ENCODE peak calls at places on chromosomes 11 and 22, in nine cellular contexts. Q is GM23338, R is HCT116, U is GM23248, C is PC-3, H is hepatocyte, A is MM.1S, G is neural progenitor cell, N is SK-N-SH. L is an unnamed sample.

GRCh38 chr22:50576806-50577696 is 1.2 kb downstream of the CPT1B start:
- DNase-seq in Q (no peak), R (no peak), U (no peak), C (no peak), H (no peak), A (no peak), G (no peak), N (no peak), L (no peak)

GRCh38 chr11:25734592-25735211 is 597.2 kb upstream of the ANO3 start:
- DNase-seq in Q (peak; percentile 88), R (no peak), U (peak; percentile 41), C (peak; percentile 58), H (peak; percentile 45), A (peak; percentile 67), G (peak; percentile 65), N (peak; percentile 12), L (peak; percentile 17)

GRCh38 chr11:47270331-47271271 is 668 bp downstream of the MADD start:
- DNase-seq in Q (peak; percentile 59), R (no peak), U (peak; percentile 70), C (peak; percentile 49), H (peak; percentile 46), A (peak; percentile 26), G (no peak), N (peak; percentile 63), L (peak; percentile 55)

GRCh38 chr11:34203377-34203801 is 98.0 kb downstream of the NAT10 start:
- DNase-seq in Q (no peak), R (no peak), U (no peak), C (no peak), H (no peak), A (no peak), G (no peak), N (no peak), L (peak; percentile 58)

GRCh38 chr22:48429621-48430020 is 1398.1 kb downstream of the BRD1 start:
- DNase-seq in Q (no peak), R (no peak), U (no peak), C (no peak), H (no peak), A (no peak), G (no peak), N (no peak), L (no peak)

GRCh38 chr11:117333921-117334320 is 6.3 kb downstream of the CEP164 start:
- DNase-seq in Q (no peak), R (no peak), U (no peak), C (no peak), H (no peak), A (no peak), G (no peak), N (no peak), L (no peak)

GRCh38 chr11:69670158-69670845 is 4.9 kb downstream of the LTO1 start:
- DNase-seq in Q (peak; percentile 92), R (peak; percentile 56), U (peak; percentile 90), C (peak; percentile 93), H (peak; percentile 93), A (peak; percentile 40), G (peak; percentile 92), N (peak; percentile 93), L (peak; percentile 77)

GRCh38 chr11:47617417-47617809 is 23.2 kb upstream of the C1QTNF4 start:
- DNase-seq in Q (no peak), R (no peak), U (peak; percentile 91), C (peak; percentile 37), H (no peak), A (peak; percentile 32), G (no peak), N (no peak), L (no peak)

GRCh38 chr11:71329731-71330130 is 77.4 kb upstream of the SHANK2 start:
- DNase-seq in Q (no peak), R (no peak), U (no peak), C (no peak), H (no peak), A (no peak), G (no peak), N (no peak), L (no peak)

GRCh38 chr11:104564921-104565580 is 333.2 kb downstream of the CASP12 start:
- DNase-seq in Q (no peak), R (no peak), U (no peak), C (no peak), H (no peak), A (no peak), G (no peak), N (no peak), L (no peak)

GRCh38 chr11:86736303-86737143 is 63.8 kb upstream of the PRSS23 start:
- DNase-seq in Q (no peak), R (no peak), U (no peak), C (peak; percentile 81), H (no peak), A (no peak), G (no peak), N (no peak), L (no peak)

GRCh38 chr11:86738615-86739014 is 61.7 kb upstream of the PRSS23 start:
- DNase-seq in Q (no peak), R (no peak), U (no peak), C (no peak), H (no peak), A (no peak), G (no peak), N (no peak), L (no peak)

GRCh38 chr11:86735462-86736302 is 63.3 kb upstream of the ME3 start:
- DNase-seq in Q (no peak), R (no peak), U (peak; percentile 79), C (peak; percentile 77), H (no peak), A (no peak), G (no peak), N (no peak), L (no peak)

GRCh38 chr11:86737223-86737622 is 63.1 kb upstream of the PRSS23 start:
- DNase-seq in Q (no peak), R (no peak), U (no peak), C (no peak), H (no peak), A (no peak), G (no peak), N (no peak), L (no peak)

DNA sequence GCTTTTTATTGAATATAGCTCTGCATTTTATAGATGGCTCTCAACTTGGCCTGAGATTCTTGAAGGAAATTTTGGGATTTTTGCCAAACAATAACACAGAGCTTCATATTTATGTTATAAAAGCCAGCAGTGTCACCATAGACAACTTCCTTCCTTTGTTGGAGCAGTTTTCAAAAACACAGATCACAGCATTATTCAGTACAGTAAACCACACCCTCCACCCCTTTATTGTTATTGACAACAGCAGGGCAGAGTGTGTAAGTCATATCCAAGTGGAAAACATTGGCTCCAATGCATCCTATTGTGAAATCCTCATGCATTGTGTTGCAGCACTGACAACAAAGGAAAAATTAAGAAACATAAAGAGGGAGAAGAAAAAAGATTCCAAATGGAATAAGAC is 62.6 kb upstream of the PRSS23 start:
- DNase-seq in Q (no peak), R (no peak), U (peak; percentile 70), C (peak; percentile 77), H (no peak), A (no peak), G (no peak), N (no peak), L (no peak)
- TF ChIP-seq EZH2phosphoT487 in Q (no peak), R (no peak), U (no peak), C (no peak), H (no peak), A (no peak), G (no peak), N (no peak), L (no peak)

GRCh38 chr11:75966546-75967287 is 151.7 kb downstream of the UVRAG start:
- DNase-seq in Q (peak; percentile 11), R (peak; percentile 21), U (peak; percentile 87), C (peak; percentile 94), H (peak; percentile 19), A (no peak), G (no peak), N (no peak), L (no peak)

GRCh38 chr11:75968021-75968685 is 153.1 kb downstream of the UVRAG start:
- DNase-seq in Q (no peak), R (no peak), U (peak; percentile 19), C (peak; percentile 89), H (no peak), A (no peak), G (no peak), N (no peak), L (no peak)

GRCh38 chr11:75969626-75970308 is 154.8 kb downstream of the UVRAG start:
- DNase-seq in Q (no peak), R (no peak), U (peak; percentile 98), C (peak; percentile 94), H (no peak), A (no peak), G (no peak), N (no peak), L (no peak)
- TF ChIP-seq EZH2phosphoT487 in Q (no peak), R (no peak), U (no peak), C (no peak), H (no peak), A (no peak), G (no peak), N (no peak), L (no peak)

DNA sequence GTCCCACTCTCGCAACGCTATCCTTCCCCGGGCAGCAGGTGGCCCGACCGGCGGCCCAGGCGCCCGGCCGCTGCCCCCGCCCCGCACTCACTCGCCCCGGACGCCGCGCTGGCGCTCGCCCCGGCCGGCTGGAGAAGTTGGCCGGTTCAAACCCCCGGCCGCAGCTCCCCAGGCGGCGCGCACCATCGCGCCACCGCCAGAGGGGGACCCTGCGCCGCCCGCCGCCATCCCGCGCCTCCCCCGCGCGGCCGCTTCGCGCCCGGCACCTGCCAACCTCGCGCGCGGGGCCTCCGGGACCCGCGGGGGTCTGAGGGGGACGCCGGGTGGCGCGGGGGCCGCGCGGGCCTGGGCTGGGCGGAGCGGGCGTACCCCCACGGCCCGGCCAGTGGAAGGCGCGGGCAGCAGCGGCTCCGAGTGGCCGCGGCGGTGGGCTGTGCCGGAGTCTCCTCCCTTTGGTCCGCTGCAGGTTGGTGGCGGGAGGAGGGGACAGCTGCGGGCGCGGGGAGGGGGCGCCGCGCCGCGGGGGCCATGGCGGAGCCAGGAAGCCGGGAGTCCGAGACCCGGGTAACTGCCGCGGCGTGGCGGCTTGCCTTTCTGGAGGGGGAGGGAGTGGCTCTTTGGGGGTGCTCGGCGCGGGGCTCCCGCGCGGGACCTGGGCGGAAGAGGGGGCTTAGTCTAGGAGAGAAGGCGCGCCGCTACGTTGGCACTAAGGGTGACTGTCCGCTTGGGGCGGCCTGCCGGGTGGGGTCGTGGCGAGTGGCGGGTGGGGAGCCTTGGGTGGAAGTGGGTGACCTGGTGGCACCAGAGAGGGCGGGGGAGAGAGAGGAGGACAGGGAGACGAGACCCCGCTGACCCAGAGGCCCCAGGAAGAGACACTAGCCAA is at the start of the genes MPST and TST:
- DNase-seq in Q (peak; percentile 79), R (no peak), U (peak; percentile 80), C (peak; percentile 58), H (peak; percentile 89), A (peak; percentile 59), G (peak; percentile 93), N (peak; percentile 97), L (peak; percentile 86)
- TF ChIP-seq EZH2phosphoT487 in Q (no peak), R (no peak), U (no peak), C (no peak), H (no peak), A (no peak), G (no peak), N (no peak), L (no peak)

DNA sequence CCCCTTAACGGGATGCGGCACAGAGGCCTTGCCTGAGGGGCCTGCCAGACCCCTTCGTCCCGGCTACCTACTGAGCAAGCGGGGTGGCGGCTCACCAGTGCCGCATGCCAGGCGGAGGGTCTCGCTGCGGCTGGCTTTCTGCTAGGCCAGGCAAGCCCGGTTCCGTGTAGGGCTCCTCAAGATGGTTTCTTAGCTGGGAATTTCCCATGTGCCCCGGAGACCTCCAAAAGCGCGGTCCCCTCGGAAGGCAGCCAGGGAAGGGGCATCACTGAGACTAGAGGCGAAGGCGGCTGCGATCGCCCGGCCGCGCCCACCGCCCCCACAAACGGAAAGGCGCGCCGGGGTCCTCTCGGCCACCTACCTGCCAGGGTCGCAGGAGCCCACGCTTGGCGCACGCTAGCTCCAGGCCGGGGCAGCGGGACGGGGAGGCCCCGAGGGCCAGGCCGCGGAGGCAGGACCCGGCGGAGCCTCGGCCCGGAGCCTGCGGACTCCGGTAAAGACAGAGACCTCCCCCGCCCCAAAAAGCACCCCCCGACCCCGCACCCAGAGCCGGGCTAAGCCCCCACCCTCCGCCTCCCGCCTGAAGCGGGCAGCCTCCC is 23.8 kb downstream of the MICAL3 start:
- DNase-seq in Q (peak; percentile 72), R (no peak), U (peak; percentile 54), C (peak; percentile 9), H (peak; percentile 37), A (no peak), G (peak; percentile 63), N (peak; percentile 74), L (peak; percentile 52)
- TF ChIP-seq EZH2phosphoT487 in Q (no peak), R (no peak), U (no peak), C (no peak), H (no peak), A (no peak), G (no peak), N (no peak), L (no peak)

L was measured in OCI-LY7.